ENCODE peak calls at places on chromosome 20, in five cellular contexts. T is activated CD8-positive, alpha-beta memory T cell treated with anti-CD3 and anti-CD28 coated beads, Interleukin-2, amount 10 ng/mL, durations not matched to agents 7 days and 5 days; H is naive thymus-derived CD8-positive, alpha-beta T cell; M is NCI-H1105 treated with DMSO at 0.1 percent for 48 hours; K is IMR-90. A is an unnamed sample.

GRCh38 chr20:46000571-46001145 is 8.1 kb upstream of the MMP9 start:
- DNase-seq in T (no peak), M (no peak), K (no peak), H (no peak), A (no peak)

GRCh38 chr20:45781391-45781931 is 10.2 kb downstream of the WFDC3 start:
- DNase-seq in M (no peak), K (peak; percentile 95), H (no peak), T (no peak), A (no peak)

GRCh38 chr20:62995481-62995880 is 11.3 kb downstream of the BHLHE23 start:
- DNase-seq in M (no peak), K (no peak), T (no peak), H (no peak), A (no peak)

GRCh38 chr20:22623211-22623610 is 38.8 kb upstream of the FOXA2 start:
- DNase-seq in K (peak; percentile 0), T (no peak), M (no peak), H (no peak), A (peak; percentile 37)

GRCh38 chr20:45104786-45105185 is 3.9 kb upstream of the KCNS1 start:
- DNase-seq in T (no peak), H (no peak), K (peak; percentile 76), M (no peak), A (no peak)

GRCh38 chr20:53743607-53744260 is 150.1 kb upstream of the ZNF217 start:
- DNase-seq in T (no peak), H (no peak), M (no peak), K (no peak), A (no peak)

GRCh38 chr20:62155428-62156253 is 12.1 kb downstream of the SS18L1 start:
- DNase-seq in K (peak; percentile 16), M (no peak), H (no peak), T (no peak), A (no peak)

GRCh38 chr20:57672164-57672563 is 37.7 kb downstream of the PMEPA1 start:
- DNase-seq in H (no peak), T (no peak), K (peak; percentile 10), M (peak; percentile 92), A (peak; percentile 63)

GRCh38 chr20:16434087-16434664 is 139.1 kb downstream of the KIF16B start:
- DNase-seq in H (peak; percentile 7), T (peak; percentile 54), K (peak; percentile 18), M (no peak), A (peak; percentile 63)

GRCh38 chr20:45098096-45098773 is 2.7 kb downstream of the KCNS1 start:
- DNase-seq in H (no peak), T (no peak), K (no peak), M (no peak), A (no peak)

GRCh38 chr20:34984756-34985261 is 29.1 kb downstream of the MYH7B start:
- DNase-seq in K (no peak), T (no peak), M (no peak), H (no peak), A (no peak)

A was measured in NCI-H69.